ENCODE peak calls at places on chromosome X, in four cellular contexts. One of them, this sample, is unnamed.

GRCh38 chrX:38175140-38175539 is 45.5 kb downstream of the SRPX start:
- DNase-seq in endothelial cell of umbilical vein: peak
- DNase-seq in RWPE1: peak
- DNase-seq in IMR-90: peak
- DNase-seq in this sample: no peak

GRCh38 chrX:57172544-57172943 is 35.3 kb upstream of the SPIN2A start:
- DNase-seq in endothelial cell of umbilical vein: no peak
- DNase-seq in RWPE1: no peak
- DNase-seq in IMR-90: no peak
- DNase-seq in this sample: no peak

GRCh38 chrX:53794181-53794580 is 107.7 kb upstream of the HUWE1 start:
- DNase-seq in endothelial cell of umbilical vein: no peak
- DNase-seq in RWPE1: no peak
- DNase-seq in IMR-90: no peak
- DNase-seq in this sample: no peak

GRCh38 chrX:5979338-5979737 is 249.3 kb downstream of the NLGN4X start:
- DNase-seq in endothelial cell of umbilical vein: no peak
- DNase-seq in RWPE1: no peak
- DNase-seq in IMR-90: no peak
- DNase-seq in this sample: no peak

GRCh38 chrX:48045410-48046311 is 25.8 kb downstream of the ZNF630 start:
- DNase-seq in endothelial cell of umbilical vein: peak
- DNase-seq in RWPE1: peak
- DNase-seq in IMR-90: peak
- DNase-seq in this sample: no peak

GRCh38 chrX:94524867-94525266 is 850.9 kb downstream of the FAM133A start:
- DNase-seq in endothelial cell of umbilical vein: no peak
- DNase-seq in RWPE1: no peak
- DNase-seq in IMR-90: no peak
- DNase-seq in this sample: no peak

GRCh38 chrX:54721424-54721823 is 76.6 kb downstream of the ITIH6 start:
- DNase-seq in endothelial cell of umbilical vein: no peak
- DNase-seq in RWPE1: peak
- DNase-seq in IMR-90: no peak
- DNase-seq in this sample: no peak

GRCh38 chrX:42567268-42567667 is 210.7 kb downstream of the PPP1R2C start:
- DNase-seq in endothelial cell of umbilical vein: no peak
- DNase-seq in RWPE1: no peak
- DNase-seq in IMR-90: no peak
- DNase-seq in this sample: no peak

GRCh38 chrX:124098089-124098488 is 136.6 kb downstream of the STAG2 start:
- DNase-seq in endothelial cell of umbilical vein: peak
- DNase-seq in RWPE1: peak
- DNase-seq in IMR-90: peak
- DNase-seq in this sample: no peak

GRCh38 chrX:147838465-147839131 is 73.1 kb upstream of the FMR1 start:
- DNase-seq in endothelial cell of umbilical vein: no peak
- DNase-seq in RWPE1: peak
- DNase-seq in IMR-90: no peak
- DNase-seq in this sample: no peak

GRCh38 chrX:140586951-140587350 is 82.1 kb upstream of the SOX3 start:
- DNase-seq in endothelial cell of umbilical vein: no peak
- DNase-seq in RWPE1: no peak
- DNase-seq in IMR-90: no peak
- DNase-seq in this sample: no peak

GRCh38 chrX:140815868-140816267 is 106.3 kb downstream of the LINC00632 start:
- DNase-seq in endothelial cell of umbilical vein: no peak
- DNase-seq in RWPE1: peak
- DNase-seq in IMR-90: peak
- DNase-seq in this sample: no peak

GRCh38 chrX:41921492-41922124 is 1.7 kb downstream of the CASK start:
- DNase-seq in endothelial cell of umbilical vein: peak
- DNase-seq in RWPE1: peak
- DNase-seq in IMR-90: peak
- DNase-seq in this sample: no peak

GRCh38 chrX:18210470-18210869 is 10.2 kb downstream of the BEND2 start:
- DNase-seq in endothelial cell of umbilical vein: no peak
- DNase-seq in RWPE1: no peak
- DNase-seq in IMR-90: peak
- DNase-seq in this sample: no peak

GRCh38 chrX:136931661-136932060 is 51.1 kb upstream of the RBMX start:
- DNase-seq in endothelial cell of umbilical vein: no peak
- DNase-seq in RWPE1: no peak
- DNase-seq in IMR-90: no peak
- DNase-seq in this sample: no peak

GRCh38 chrX:103688949-103689348 is 2.5 kb upstream of the MORF4L2 start:
- DNase-seq in endothelial cell of umbilical vein: peak
- DNase-seq in RWPE1: no peak
- DNase-seq in IMR-90: peak
- DNase-seq in this sample: no peak

GRCh38 chrX:318068-318738 is 393 bp downstream of the GTPBP6 start:
- DNase-seq in endothelial cell of umbilical vein: peak
- DNase-seq in RWPE1: peak
- DNase-seq in IMR-90: peak
- DNase-seq in this sample: peak

GRCh38 chrX:9681422-9681821 is 84.2 kb downstream of the GPR143 start:
- DNase-seq in endothelial cell of umbilical vein: no peak
- DNase-seq in RWPE1: peak
- DNase-seq in IMR-90: peak
- DNase-seq in this sample: no peak

GRCh38 chrX:150844016-150844415 is 54.5 kb downstream of the CD99L2 start:
- DNase-seq in endothelial cell of umbilical vein: no peak
- DNase-seq in RWPE1: peak
- DNase-seq in IMR-90: no peak
- DNase-seq in this sample: no peak

GRCh38 chrX:69896046-69896445 is 153.7 kb downstream of the AWAT2 start:
- DNase-seq in endothelial cell of umbilical vein: no peak
- DNase-seq in RWPE1: no peak
- DNase-seq in IMR-90: no peak
- DNase-seq in this sample: no peak

GRCh38 chrX:114959729-114960128 is 57.7 kb downstream of the IL13RA2 start:
- DNase-seq in endothelial cell of umbilical vein: no peak
- DNase-seq in RWPE1: peak
- DNase-seq in IMR-90: peak
- DNase-seq in this sample: no peak

GRCh38 chrX:107768051-107768450 is 7.5 kb downstream of the TSC22D3 start:
- DNase-seq in endothelial cell of umbilical vein: no peak
- DNase-seq in RWPE1: no peak
- DNase-seq in IMR-90: no peak
- DNase-seq in this sample: no peak

GRCh38 chrX:97117572-97117971 is 233.9 kb downstream of the RPA4 start:
- DNase-seq in endothelial cell of umbilical vein: no peak
- DNase-seq in RWPE1: no peak
- DNase-seq in IMR-90: no peak
- DNase-seq in this sample: no peak

GRCh38 chrX:106780664-106781377 is 21.7 kb upstream of the TBC1D8B start:
- DNase-seq in endothelial cell of umbilical vein: no peak
- DNase-seq in RWPE1: no peak
- DNase-seq in IMR-90: no peak
- DNase-seq in this sample: no peak

GRCh38 chrX:8010105-8010504 is 82.9 kb upstream of the PNPLA4 start:
- DNase-seq in endothelial cell of umbilical vein: no peak
- DNase-seq in RWPE1: no peak
- DNase-seq in IMR-90: no peak
- DNase-seq in this sample: no peak

GRCh38 chrX:39507034-39507433 is 590.7 kb downstream of the BCOR start:
- DNase-seq in endothelial cell of umbilical vein: no peak
- DNase-seq in RWPE1: no peak
- DNase-seq in IMR-90: no peak
- DNase-seq in this sample: no peak

GRCh38 chrX:19350831-19351447 is 7.2 kb downstream of the PDHA1 start:
- DNase-seq in endothelial cell of umbilical vein: no peak
- DNase-seq in RWPE1: no peak
- DNase-seq in IMR-90: no peak
- DNase-seq in this sample: no peak

GRCh38 chrX:115234220-115234557 is 293 bp upstream of the LRCH2 start:
- DNase-seq in endothelial cell of umbilical vein: no peak
- DNase-seq in RWPE1: no peak
- DNase-seq in IMR-90: no peak
- DNase-seq in this sample: no peak

GRCh38 chrX:18426004-18426320 is 554 bp downstream of the CDKL5 start:
- DNase-seq in endothelial cell of umbilical vein: no peak
- DNase-seq in RWPE1: no peak
- DNase-seq in IMR-90: no peak
- DNase-seq in this sample: no peak

GRCh38 chrX:70422886-70423336 is at the start of gene GDPD2:
- DNase-seq in endothelial cell of umbilical vein: no peak
- DNase-seq in RWPE1: no peak
- DNase-seq in IMR-90: no peak
- DNase-seq in this sample: no peak

GRCh38 chrX:150692296-150692695 is 900 bp upstream of the MTMR1 start:
- DNase-seq in endothelial cell of umbilical vein: no peak
- DNase-seq in RWPE1: no peak
- DNase-seq in IMR-90: no peak
- DNase-seq in this sample: no peak

GRCh38 chrX:14712096-14712495 is 160.8 kb downstream of the FANCB start:
- DNase-seq in endothelial cell of umbilical vein: no peak
- DNase-seq in RWPE1: no peak
- DNase-seq in IMR-90: no peak
- DNase-seq in this sample: no peak

GRCh38 chrX:51641421-51642021 is 22.8 kb upstream of the CENPVL3 start:
- DNase-seq in endothelial cell of umbilical vein: peak
- DNase-seq in RWPE1: peak
- DNase-seq in IMR-90: peak
- DNase-seq in this sample: no peak

GRCh38 chrX:37692918-37693317 is 7.3 kb downstream of the XK start:
- DNase-seq in endothelial cell of umbilical vein: no peak
- DNase-seq in RWPE1: no peak
- DNase-seq in IMR-90: peak
- DNase-seq in this sample: no peak

GRCh38 chrX:20067709-20068315 is 48.9 kb downstream of the MAP7D2 start:
- DNase-seq in endothelial cell of umbilical vein: peak
- DNase-seq in RWPE1: peak
- DNase-seq in IMR-90: peak
- DNase-seq in this sample: no peak

GRCh38 chrX:46575991-46576392 is 2.4 kb downstream of the CHST7 start:
- DNase-seq in endothelial cell of umbilical vein: peak
- DNase-seq in RWPE1: no peak
- DNase-seq in IMR-90: peak
- DNase-seq in this sample: no peak

GRCh38 chrX:46576458-46576857 is 2.9 kb downstream of the CHST7 start:
- DNase-seq in endothelial cell of umbilical vein: peak
- DNase-seq in RWPE1: no peak
- DNase-seq in IMR-90: no peak
- DNase-seq in this sample: no peak

GRCh38 chrX:46574941-46575381 is 1.4 kb downstream of the CHST7 start:
- DNase-seq in endothelial cell of umbilical vein: peak
- DNase-seq in RWPE1: no peak
- DNase-seq in IMR-90: no peak
- DNase-seq in this sample: peak

GRCh38 chrX:46574337-46574940 is 874 bp downstream of the CHST7 start:
- DNase-seq in endothelial cell of umbilical vein: peak
- DNase-seq in RWPE1: no peak
- DNase-seq in IMR-90: no peak
- DNase-seq in this sample: peak

GRCh38 chrX:46575586-46575985 is 2.0 kb downstream of the CHST7 start:
- DNase-seq in endothelial cell of umbilical vein: peak
- DNase-seq in RWPE1: no peak
- DNase-seq in IMR-90: no peak
- DNase-seq in this sample: no peak
- H3K27ac ChIP-seq in endothelial cell of umbilical vein: no peak
- H3K27ac ChIP-seq in RWPE1: no peak
- H3K27ac ChIP-seq in IMR-90: no peak
- H3K27ac ChIP-seq in this sample: no peak

DNA sequence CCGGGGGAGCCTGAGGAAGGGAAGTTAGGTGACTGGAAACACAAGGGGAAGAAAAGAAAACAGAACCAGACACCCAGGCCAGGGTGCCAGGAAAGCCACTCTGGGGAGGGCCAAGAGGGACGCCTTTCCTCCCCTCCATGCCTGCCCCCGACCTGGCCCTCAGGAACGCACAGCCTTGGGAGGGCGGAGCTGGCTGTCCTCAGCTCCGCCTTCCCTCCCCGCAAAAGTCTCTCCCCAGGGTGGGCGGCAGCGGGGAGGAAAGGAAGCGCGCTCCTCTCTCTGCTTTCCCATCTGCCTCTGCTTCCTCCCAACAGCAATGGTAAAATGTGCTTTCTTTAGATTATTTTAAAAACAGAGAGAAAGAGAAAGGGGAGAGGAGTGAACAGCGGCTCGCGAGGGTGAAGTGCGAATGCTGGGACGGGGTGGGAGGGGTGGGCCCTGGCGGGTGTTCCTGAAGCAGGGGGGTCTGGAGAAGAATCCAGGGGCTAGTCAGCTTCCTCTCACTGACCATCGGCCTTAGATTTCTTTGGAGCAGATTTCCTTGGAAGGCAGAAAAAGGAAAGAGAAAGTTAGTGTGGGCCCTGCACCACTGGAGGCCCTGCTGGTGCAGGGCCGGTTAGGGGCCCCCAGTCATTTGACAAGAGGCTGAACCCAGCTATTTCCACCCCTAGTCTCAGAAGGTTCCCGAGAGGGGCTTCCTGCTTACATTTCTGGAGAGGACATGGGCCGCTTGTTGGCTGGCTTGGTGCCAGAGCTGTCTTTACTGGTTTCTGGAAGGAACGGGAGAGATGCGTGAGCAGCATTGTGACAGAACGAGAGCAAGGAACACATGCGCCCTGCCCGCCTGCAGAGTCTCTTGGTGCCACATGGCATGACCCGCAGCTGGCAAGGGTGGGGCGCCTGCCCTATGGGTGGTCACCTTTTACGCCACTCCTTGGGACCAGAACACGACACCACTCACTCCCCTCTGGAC is 4.7 kb upstream of the RENBP start:
- DNase-seq in endothelial cell of umbilical vein: peak
- DNase-seq in RWPE1: no peak
- DNase-seq in IMR-90: no peak
- DNase-seq in this sample: no peak
- H3K27ac ChIP-seq in endothelial cell of umbilical vein: peak
- H3K27ac ChIP-seq in RWPE1: peak
- H3K27ac ChIP-seq in IMR-90: no peak
- H3K27ac ChIP-seq in this sample: no peak

GRCh38 chrX:130637591-130637990 is 235.8 kb downstream of the RBMX2 start:
- DNase-seq in endothelial cell of umbilical vein: no peak
- DNase-seq in RWPE1: no peak
- DNase-seq in IMR-90: peak
- DNase-seq in this sample: no peak

GRCh38 chrX:130631011-130631410 is 229.2 kb downstream of the RBMX2 start:
- DNase-seq in endothelial cell of umbilical vein: no peak
- DNase-seq in RWPE1: no peak
- DNase-seq in IMR-90: no peak
- DNase-seq in this sample: no peak

DNA sequence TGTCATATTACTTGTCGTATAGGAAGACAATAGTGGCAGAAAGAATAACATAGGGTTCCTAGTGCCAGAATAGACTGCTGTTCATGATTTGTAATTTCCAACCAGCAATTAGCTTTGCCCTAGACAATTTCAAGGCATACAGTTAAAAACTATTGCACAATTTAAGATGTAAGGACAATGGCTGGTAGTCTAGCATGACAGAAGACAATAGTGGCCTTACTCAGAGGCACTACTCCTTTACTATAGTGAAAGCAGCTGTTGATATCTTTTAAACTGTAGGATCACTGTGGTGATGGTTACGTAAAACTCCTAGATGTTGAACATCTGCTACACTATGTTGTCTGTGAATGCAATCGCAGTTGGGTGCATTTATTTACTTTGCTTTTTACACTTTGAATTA is 234.5 kb downstream of the RBMX2 start:
- DNase-seq in endothelial cell of umbilical vein: no peak
- DNase-seq in RWPE1: no peak
- DNase-seq in IMR-90: no peak
- DNase-seq in this sample: no peak
- H3K27ac ChIP-seq in endothelial cell of umbilical vein: no peak
- H3K27ac ChIP-seq in RWPE1: no peak
- H3K27ac ChIP-seq in IMR-90: no peak
- H3K27ac ChIP-seq in this sample: no peak

GRCh38 chrX:40544343-40545250 is 36.2 kb upstream of the ATP6AP2 start:
- DNase-seq in endothelial cell of umbilical vein: peak
- DNase-seq in RWPE1: no peak
- DNase-seq in IMR-90: peak
- DNase-seq in this sample: no peak
- H3K27ac ChIP-seq in endothelial cell of umbilical vein: peak
- H3K27ac ChIP-seq in RWPE1: no peak
- H3K27ac ChIP-seq in IMR-90: peak
- H3K27ac ChIP-seq in this sample: no peak